ENCODE peak calls at places on chromosomes 7 and 10, in seven cellular contexts. A is brain microvascular endothelial cell, R is endothelial cell, T is cardiac muscle cell, P is AG09309, J is AG04450, B is ovary. L is an unnamed sample.

GRCh38 chr10:125283191-125283590 is 122.8 kb upstream of the CTBP2 start:
- DNase-seq in A (no peak), R (no peak), T (no peak), P (no peak), J (no peak), B (no peak), L (no peak)

GRCh38 chr7:41113663-41114062 is 589.2 kb downstream of the INHBA start:
- DNase-seq in A (no peak), R (no peak), T (no peak), P (no peak), J (no peak), B (no peak), L (no peak)

GRCh38 chr10:62640386-62640785 is 164.1 kb upstream of the ADO start:
- DNase-seq in A (no peak), R (no peak), T (no peak), P (no peak), J (no peak), B (no peak), L (peak; percentile 6)

GRCh38 chr7:102415685-102416225 is 17.6 kb upstream of the ORAI2 start:
- DNase-seq in A (no peak), R (no peak), T (no peak), P (no peak), J (no peak), B (no peak), L (no peak)

GRCh38 chr10:557792-558328 is 131.6 kb downstream of the DIP2C start:
- DNase-seq in A (no peak), R (no peak), T (no peak), P (no peak), J (no peak), B (no peak), L (no peak)

GRCh38 chr10:81865581-81865980 is 9.4 kb upstream of the NRG3 start:
- DNase-seq in A (no peak), R (no peak), T (no peak), P (no peak), J (no peak), B (no peak), L (peak; percentile 39)

GRCh38 chr10:33706191-33706590 is 371.7 kb upstream of the NRP1 start:
- DNase-seq in A (peak; percentile 71), R (no peak), T (no peak), P (peak; percentile 81), J (peak; percentile 18), B (no peak), L (no peak)

GRCh38 chr10:13587367-13587766 is 602 bp downstream of the PRPF18 start:
- DNase-seq in A (no peak), R (peak; percentile 11), T (peak; percentile 3), P (no peak), J (no peak), B (peak; percentile 27), L (peak; percentile 10)

GRCh38 chr7:130377178-130377577 is 3.1 kb upstream of the CPA1 start:
- DNase-seq in A (peak; percentile 65), R (no peak), T (no peak), P (no peak), J (no peak), B (no peak), L (no peak)

GRCh38 chr10:118635674-118636402 is 40.4 kb upstream of the PRLHR start:
- DNase-seq in A (no peak), R (no peak), T (no peak), P (no peak), J (no peak), B (no peak), L (no peak)

GRCh38 chr7:37285701-37286475 is 162.8 kb downstream of the ELMO1 start:
- DNase-seq in A (no peak), R (no peak), T (peak; percentile 47), P (no peak), J (no peak), B (no peak), L (no peak)

GRCh38 chr7:88300401-88300800 is 6.3 kb downstream of the STEAP4 start:
- DNase-seq in A (no peak), R (no peak), T (no peak), P (no peak), J (no peak), B (no peak), L (no peak)

GRCh38 chr7:44071726-44072363 is 6.5 kb upstream of the PGAM2 start:
- DNase-seq in A (no peak), R (no peak), T (no peak), P (no peak), J (no peak), B (no peak), L (no peak)

GRCh38 chr7:86911703-86912102 is 147.8 kb downstream of the ELAPOR2 start:
- DNase-seq in A (no peak), R (no peak), T (no peak), P (no peak), J (no peak), B (no peak), L (no peak)

GRCh38 chr10:91597397-91597881 is 35.4 kb downstream of the PPP1R3C start:
- DNase-seq in A (peak; percentile 11), R (no peak), T (peak; percentile 42), P (no peak), J (no peak), B (no peak), L (peak; percentile 24)

GRCh38 chr7:85021090-85021704 is 165.7 kb downstream of the SEMA3D start:
- DNase-seq in A (no peak), R (no peak), T (peak; percentile 29), P (no peak), J (no peak), B (no peak), L (no peak)

GRCh38 chr7:127189885-127190284 is 62.9 kb downstream of the GRM8 start:
- DNase-seq in A (no peak), R (no peak), T (peak; percentile 60), P (no peak), J (no peak), B (no peak), L (no peak)

DNA sequence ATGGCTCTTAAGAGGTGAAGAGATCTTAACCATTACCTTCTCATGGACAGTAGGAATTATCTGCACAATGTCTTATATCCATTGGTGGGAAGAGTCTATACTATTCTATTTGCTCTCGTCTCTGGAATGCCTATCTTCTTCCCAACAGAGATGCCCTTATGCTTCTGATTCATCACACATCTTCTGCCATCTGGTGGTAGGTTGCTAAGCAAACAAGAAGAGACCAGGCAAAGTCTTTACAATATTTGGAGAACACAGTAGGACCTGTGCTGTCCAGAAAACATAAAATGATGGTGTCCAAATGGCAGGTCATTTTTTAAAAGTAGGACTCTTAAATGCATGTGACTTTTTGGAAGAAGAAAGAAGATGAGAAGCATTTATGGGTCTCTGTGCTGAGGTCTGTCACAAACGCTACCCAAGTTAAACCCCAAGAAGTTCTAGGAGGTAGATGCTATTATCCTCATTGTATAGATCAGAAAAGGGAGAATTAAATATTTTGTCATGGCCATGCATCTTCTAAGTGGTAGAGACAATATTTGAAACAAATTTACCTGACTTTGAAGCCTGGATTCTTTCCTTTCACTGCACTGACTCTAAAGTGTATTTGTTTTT is 67.8 kb upstream of the NXPH1 start:
- DNase-seq in A (no peak), R (peak; percentile 9), T (peak; percentile 43), P (no peak), J (no peak), B (no peak), L (peak; percentile 28)
- TF ChIP-seq CTCF in A (peak; percentile 52), R (no peak), T (no peak), P (no peak), J (no peak), B (no peak), L (peak; percentile 71)

DNA sequence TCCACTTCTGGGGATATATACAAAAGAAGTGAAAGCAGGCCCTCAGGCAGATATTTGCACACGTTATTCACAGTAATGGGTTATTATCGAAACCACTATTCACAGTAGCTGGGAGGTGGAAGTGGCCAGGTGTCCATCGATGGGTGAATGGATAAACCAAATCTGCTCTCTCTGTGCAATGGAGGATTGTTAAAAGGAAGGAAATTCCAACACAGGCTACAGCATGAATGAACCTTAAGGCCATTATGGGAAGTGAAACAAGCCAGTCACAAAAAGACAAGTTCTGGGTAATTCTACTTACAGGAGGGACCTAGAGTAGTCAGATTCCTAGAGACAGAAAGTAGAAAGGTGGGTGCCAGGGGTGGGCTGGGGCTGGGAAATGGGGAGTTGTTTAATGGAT is 48.5 kb upstream of the BHLHA15 start:
- DNase-seq in A (no peak), R (no peak), T (no peak), P (no peak), J (no peak), B (no peak), L (no peak)
- TF ChIP-seq CTCF in A (no peak), R (no peak), T (no peak), P (no peak), J (no peak), B (no peak), L (no peak)

GRCh38 chr7:114695182-114695581 is 226.7 kb upstream of the MDFIC start:
- DNase-seq in A (no peak), R (no peak), T (no peak), P (no peak), J (no peak), B (no peak), L (no peak)
- TF ChIP-seq CTCF in A (no peak), R (no peak), T (no peak), P (no peak), J (no peak), B (no peak), L (no peak)

GRCh38 chr10:95604630-95605029 is 43.5 kb upstream of the SORBS1 start:
- DNase-seq in A (no peak), R (no peak), T (peak; percentile 45), P (no peak), J (no peak), B (no peak), L (no peak)
- TF ChIP-seq CTCF in A (no peak), R (no peak), T (no peak), P (no peak), J (no peak), B (no peak), L (no peak)

GRCh38 chr10:22805304-22805703 is 90.9 kb upstream of the PIP4K2A start:
- DNase-seq in A (no peak), R (no peak), T (no peak), P (no peak), J (no peak), B (peak; percentile 15), L (no peak)
- TF ChIP-seq CTCF in A (peak; percentile 23), R (no peak), T (peak; percentile 7), P (peak; percentile 18), J (peak; percentile 12), B (no peak), L (no peak)

GRCh38 chr7:105594034-105594433 is 12.7 kb upstream of the EFCAB10 start:
- DNase-seq in A (no peak), R (no peak), T (no peak), P (no peak), J (no peak), B (no peak), L (no peak)
- TF ChIP-seq CTCF in A (no peak), R (no peak), T (peak; percentile 9), P (no peak), J (peak; percentile 8), B (no peak), L (no peak)

DNA sequence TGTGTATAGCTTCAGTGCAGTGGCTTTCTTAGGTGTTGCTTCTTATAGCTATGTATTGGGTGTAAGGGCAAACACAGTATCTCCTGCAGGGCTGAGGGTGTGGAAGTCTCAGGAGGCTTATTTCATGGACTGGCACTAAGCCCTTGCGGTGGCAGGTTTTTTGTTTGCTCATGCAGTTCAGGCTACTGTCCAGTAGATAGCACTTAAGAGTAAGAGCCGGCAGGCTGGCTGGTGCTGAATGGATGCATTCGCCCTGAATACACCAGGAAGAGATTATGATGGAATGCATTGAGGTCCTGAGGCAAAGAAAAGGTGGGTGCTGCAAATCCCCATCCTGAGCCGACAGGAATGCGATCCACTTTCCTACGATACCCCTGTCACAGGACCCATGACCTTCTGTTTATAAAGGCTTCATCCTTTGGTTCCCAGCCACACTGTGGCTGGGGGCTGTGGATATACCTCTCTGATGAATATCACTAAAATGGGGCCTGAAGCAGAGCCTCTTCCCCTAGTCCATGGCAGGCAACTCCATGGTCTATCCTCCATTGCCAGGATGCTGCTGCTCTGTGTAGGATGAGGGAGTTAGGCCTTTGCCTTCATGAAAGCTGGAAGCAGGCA is 44.9 kb downstream of the ANXA8 start:
- DNase-seq in A (peak; percentile 83), R (peak; percentile 57), T (peak; percentile 74), P (peak; percentile 45), J (peak; percentile 38), B (no peak), L (peak; percentile 72)
- TF ChIP-seq CTCF in A (peak; percentile 88), R (peak; percentile 37), T (peak; percentile 84), P (peak; percentile 83), J (peak; percentile 79), B (no peak), L (peak; percentile 39)